ENCODE peak calls at places on chromosome 2, in seven cellular contexts. U, N, D, Y, L, T and E are unnamed samples.
A peak's percentile ranks its signal among the peaks of the same experiment; 100 is the strongest.

GRCh38 chr2:241764272-241765241 is 12.1 kb upstream of the GAL3ST2 start:
- DNase-seq in D (no peak), N (no peak), T (no peak), U (no peak), Y (no peak), L (no peak), E (no peak)

GRCh38 chr2:163736433-163737168 is 793 bp upstream of the FIGN start:
- DNase-seq in T (no peak), Y (peak; percentile 36), L (no peak), D (no peak), U (peak; percentile 64), N (peak; percentile 9), E (peak; percentile 52)

GRCh38 chr2:99975386-99975785 is 167.0 kb downstream of the AFF3 start:
- DNase-seq in N (no peak), Y (no peak), T (no peak), U (no peak), D (no peak), L (peak; percentile 24), E (no peak)

GRCh38 chr2:64646007-64646880 is 7.5 kb downstream of the SERTAD2 start:
- DNase-seq in N (no peak), U (peak; percentile 69), T (no peak), Y (peak; percentile 85), D (peak; percentile 81), L (peak; percentile 31), E (peak; percentile 89)

GRCh38 chr2:215832791-215833190 is 180.6 kb downstream of the MREG start:
- DNase-seq in L (no peak), N (no peak), U (no peak), T (no peak), Y (no peak), D (no peak), E (no peak)

GRCh38 chr2:136378712-136379595 is 261.0 kb upstream of the CXCR4 start:
- DNase-seq in L (no peak), U (peak; percentile 13), T (peak; percentile 36), D (peak; percentile 55), N (no peak), Y (peak; percentile 41), E (no peak)

GRCh38 chr2:98560256-98560771 is 48.0 kb downstream of the COA5 start:
- DNase-seq in Y (peak; percentile 58), L (peak; percentile 91), D (no peak), U (no peak), N (no peak), T (peak; percentile 93), E (no peak)

GRCh38 chr2:237525559-237526157 is 38.6 kb downstream of the MLPH start:
- DNase-seq in N (no peak), D (no peak), T (no peak), Y (no peak), L (no peak), U (no peak), E (no peak)

GRCh38 chr2:174117951-174118930 is 130.1 kb downstream of the OLA1 start:
- DNase-seq in Y (no peak), L (peak; percentile 65), U (no peak), N (no peak), D (no peak), T (no peak), E (no peak)

GRCh38 chr2:42788882-42789281 is 3.5 kb downstream of the HAAO start:
- DNase-seq in U (no peak), D (no peak), Y (no peak), L (no peak), N (no peak), T (no peak), E (no peak)

GRCh38 chr2:38619458-38620164 is 16.9 kb upstream of the HNRNPLL start:
- DNase-seq in T (no peak), N (no peak), L (no peak), U (no peak), D (no peak), Y (no peak), E (no peak)

GRCh38 chr2:129803067-129803466 is 176.4 kb upstream of the RAB6C start:
- DNase-seq in N (no peak), U (no peak), Y (no peak), L (no peak), D (no peak), T (no peak), E (no peak)

GRCh38 chr2:24317491-24317920 is 42.8 kb downstream of the ITSN2 start:
- DNase-seq in N (no peak), L (no peak), U (no peak), Y (no peak), T (no peak), D (no peak), E (no peak)

GRCh38 chr2:110219496-110220192 is 7.3 kb upstream of the MTLN start:
- DNase-seq in L (no peak), N (no peak), Y (no peak), T (no peak), D (no peak), U (no peak), E (no peak)

GRCh38 chr2:31318360-31319336 is 84.7 kb downstream of the EHD3 start:
- DNase-seq in Y (no peak), U (no peak), L (peak; percentile 19), T (no peak), N (no peak), D (peak; percentile 0), E (peak; percentile 46)

GRCh38 chr2:162063281-162063680 is 10.7 kb downstream of the DPP4 start:
- DNase-seq in U (no peak), L (no peak), T (no peak), N (no peak), D (no peak), Y (no peak), E (no peak)

GRCh38 chr2:218295029-218295428 is 2.7 kb upstream of the TMBIM1 start:
- DNase-seq in U (peak; percentile 25), D (no peak), T (no peak), L (no peak), Y (no peak), N (no peak), E (no peak)

GRCh38 chr2:191917430-191917881 is 70.6 kb upstream of the CAVIN2 start:
- DNase-seq in N (no peak), Y (no peak), L (no peak), U (no peak), D (no peak), T (no peak), E (no peak)

GRCh38 chr2:104033399-104033798 is 820.5 kb upstream of the POU3F3 start:
- DNase-seq in T (no peak), Y (no peak), N (no peak), U (peak; percentile 51), L (no peak), D (no peak), E (no peak)

GRCh38 chr2:15142069-15142689 is 419.0 kb downstream of the NBAS start:
- DNase-seq in D (peak; percentile 50), Y (no peak), T (no peak), N (peak; percentile 66), L (no peak), U (no peak), E (no peak)

GRCh38 chr2:200922439-200922838 is 33.3 kb downstream of the NIF3L1 start:
- DNase-seq in T (no peak), D (no peak), U (no peak), N (no peak), Y (no peak), L (no peak), E (no peak)

GRCh38 chr2:178836807-178837206 is 29.6 kb upstream of the TTN start:
- DNase-seq in U (no peak), L (no peak), D (no peak), Y (no peak), N (no peak), T (no peak), E (no peak)

GRCh38 chr2:9778471-9779402 is 64.5 kb upstream of the TAF1B start:
- DNase-seq in N (no peak), Y (no peak), D (no peak), U (no peak), T (no peak), L (no peak), E (peak; percentile 40)

GRCh38 chr2:218230882-218231281 is 13.9 kb downstream of the ARPC2 start:
- DNase-seq in N (no peak), Y (no peak), L (no peak), T (peak; percentile 25), D (no peak), U (no peak), E (no peak)

GRCh38 chr2:235511187-235511661 is 17.4 kb downstream of the AGAP1 start:
- DNase-seq in D (no peak), U (peak; percentile 89), T (no peak), L (peak; percentile 9), N (no peak), Y (no peak), E (peak; percentile 63)

GRCh38 chr2:27690052-27690451 is 26.4 kb downstream of the SLC4A1AP start:
- DNase-seq in T (no peak), L (no peak), N (no peak), Y (no peak), U (no peak), D (no peak), E (no peak)

GRCh38 chr2:128781166-128781887 is 462.7 kb upstream of the HS6ST1 start:
- DNase-seq in N (no peak), T (no peak), L (no peak), Y (no peak), U (no peak), D (no peak), E (no peak)